ENCODE peak calls at places on chromosome 11, in six cellular contexts. One of them, this sample, is unnamed.

GRCh38 chr11:126282361-126282741 is 542 bp upstream of the TIRAP start:
- DNase-seq in amniotic stem cell: no peak
- DNase-seq in stimulated activated CD8-positive, alpha-beta memory T cell treated with anti-CD3 and anti-CD28 coated beads, Interleukin-4, amount 100 ng/mL, for 48 hours: peak
- DNase-seq in fibroblast of lung: peak
- DNase-seq in IMR-90: peak
- DNase-seq in stimulated activated effector memory CD8-positive, alpha-beta T cell treated with anti-CD3 and anti-CD28 coated beads, Interleukin-12 subunit alpha, Interleukin-12 subunit beta, amount 100 ng/mL, for 72 hours: no peak
- DNase-seq in this sample: peak

GRCh38 chr11:44575288-44575672 is 9.8 kb downstream of the CD82 start:
- DNase-seq in amniotic stem cell: no peak
- DNase-seq in stimulated activated CD8-positive, alpha-beta memory T cell treated with anti-CD3 and anti-CD28 coated beads, Interleukin-4, amount 100 ng/mL, for 48 hours: peak
- DNase-seq in fibroblast of lung: peak
- DNase-seq in IMR-90: peak
- DNase-seq in stimulated activated effector memory CD8-positive, alpha-beta T cell treated with anti-CD3 and anti-CD28 coated beads, Interleukin-12 subunit alpha, Interleukin-12 subunit beta, amount 100 ng/mL, for 72 hours: no peak
- DNase-seq in this sample: no peak

GRCh38 chr11:120959189-120959588 is 64.7 kb upstream of the TBCEL start:
- DNase-seq in amniotic stem cell: no peak
- DNase-seq in stimulated activated CD8-positive, alpha-beta memory T cell treated with anti-CD3 and anti-CD28 coated beads, Interleukin-4, amount 100 ng/mL, for 48 hours: no peak
- DNase-seq in fibroblast of lung: no peak
- DNase-seq in IMR-90: no peak
- DNase-seq in stimulated activated effector memory CD8-positive, alpha-beta T cell treated with anti-CD3 and anti-CD28 coated beads, Interleukin-12 subunit alpha, Interleukin-12 subunit beta, amount 100 ng/mL, for 72 hours: no peak
- DNase-seq in this sample: no peak

GRCh38 chr11:110797453-110797852 is 85.2 kb upstream of the ARHGAP20 start:
- DNase-seq in amniotic stem cell: no peak
- DNase-seq in stimulated activated CD8-positive, alpha-beta memory T cell treated with anti-CD3 and anti-CD28 coated beads, Interleukin-4, amount 100 ng/mL, for 48 hours: no peak
- DNase-seq in fibroblast of lung: peak
- DNase-seq in IMR-90: peak
- DNase-seq in stimulated activated effector memory CD8-positive, alpha-beta T cell treated with anti-CD3 and anti-CD28 coated beads, Interleukin-12 subunit alpha, Interleukin-12 subunit beta, amount 100 ng/mL, for 72 hours: no peak
- DNase-seq in this sample: no peak

GRCh38 chr11:44813401-44813800 is 86.6 kb downstream of the TSPAN18 start:
- DNase-seq in amniotic stem cell: no peak
- DNase-seq in stimulated activated CD8-positive, alpha-beta memory T cell treated with anti-CD3 and anti-CD28 coated beads, Interleukin-4, amount 100 ng/mL, for 48 hours: no peak
- DNase-seq in fibroblast of lung: no peak
- DNase-seq in IMR-90: no peak
- DNase-seq in stimulated activated effector memory CD8-positive, alpha-beta T cell treated with anti-CD3 and anti-CD28 coated beads, Interleukin-12 subunit alpha, Interleukin-12 subunit beta, amount 100 ng/mL, for 72 hours: no peak
- DNase-seq in this sample: no peak

GRCh38 chr11:66327171-66328035 is 8.8 kb downstream of the RIN1 start:
- DNase-seq in amniotic stem cell: peak
- DNase-seq in stimulated activated CD8-positive, alpha-beta memory T cell treated with anti-CD3 and anti-CD28 coated beads, Interleukin-4, amount 100 ng/mL, for 48 hours: no peak
- DNase-seq in fibroblast of lung: peak
- DNase-seq in IMR-90: peak
- DNase-seq in stimulated activated effector memory CD8-positive, alpha-beta T cell treated with anti-CD3 and anti-CD28 coated beads, Interleukin-12 subunit alpha, Interleukin-12 subunit beta, amount 100 ng/mL, for 72 hours: no peak
- DNase-seq in this sample: peak

GRCh38 chr11:36385121-36385530 is 89.0 kb downstream of the PRR5L start:
- DNase-seq in amniotic stem cell: no peak
- DNase-seq in stimulated activated CD8-positive, alpha-beta memory T cell treated with anti-CD3 and anti-CD28 coated beads, Interleukin-4, amount 100 ng/mL, for 48 hours: no peak
- DNase-seq in fibroblast of lung: peak
- DNase-seq in IMR-90: peak
- DNase-seq in stimulated activated effector memory CD8-positive, alpha-beta T cell treated with anti-CD3 and anti-CD28 coated beads, Interleukin-12 subunit alpha, Interleukin-12 subunit beta, amount 100 ng/mL, for 72 hours: no peak
- DNase-seq in this sample: no peak

GRCh38 chr11:104531075-104531474 is 367.1 kb upstream of the PDGFD start:
- DNase-seq in amniotic stem cell: no peak
- DNase-seq in stimulated activated CD8-positive, alpha-beta memory T cell treated with anti-CD3 and anti-CD28 coated beads, Interleukin-4, amount 100 ng/mL, for 48 hours: no peak
- DNase-seq in fibroblast of lung: no peak
- DNase-seq in IMR-90: no peak
- DNase-seq in stimulated activated effector memory CD8-positive, alpha-beta T cell treated with anti-CD3 and anti-CD28 coated beads, Interleukin-12 subunit alpha, Interleukin-12 subunit beta, amount 100 ng/mL, for 72 hours: no peak
- DNase-seq in this sample: no peak

GRCh38 chr11:57476223-57476882 is 16.0 kb downstream of the RTN4RL2 start:
- DNase-seq in amniotic stem cell: no peak
- DNase-seq in stimulated activated CD8-positive, alpha-beta memory T cell treated with anti-CD3 and anti-CD28 coated beads, Interleukin-4, amount 100 ng/mL, for 48 hours: peak
- DNase-seq in fibroblast of lung: no peak
- DNase-seq in IMR-90: no peak
- DNase-seq in stimulated activated effector memory CD8-positive, alpha-beta T cell treated with anti-CD3 and anti-CD28 coated beads, Interleukin-12 subunit alpha, Interleukin-12 subunit beta, amount 100 ng/mL, for 72 hours: no peak
- DNase-seq in this sample: no peak

GRCh38 chr11:75342966-75343870 is 8.2 kb downstream of the ARRB1 start:
- DNase-seq in amniotic stem cell: no peak
- DNase-seq in stimulated activated CD8-positive, alpha-beta memory T cell treated with anti-CD3 and anti-CD28 coated beads, Interleukin-4, amount 100 ng/mL, for 48 hours: no peak
- DNase-seq in fibroblast of lung: no peak
- DNase-seq in IMR-90: peak
- DNase-seq in stimulated activated effector memory CD8-positive, alpha-beta T cell treated with anti-CD3 and anti-CD28 coated beads, Interleukin-12 subunit alpha, Interleukin-12 subunit beta, amount 100 ng/mL, for 72 hours: no peak
- DNase-seq in this sample: no peak